ENCODE peak calls at places on chromosomes 4 and X, in eight cellular contexts. U, M, T, L, O, D, C and Q are unnamed samples.

GRCh38 chrX:70352473-70352872 is 62.6 kb downstream of the KIF4A start:
- DNase-seq in O (no peak), M (no peak), U (no peak), L (no peak), D (no peak), C (no peak), T (no peak), Q (no peak)

GRCh38 chrX:131778269-131779218 is 234.7 kb downstream of the OR13H1 start:
- DNase-seq in T (peak; percentile 58), O (no peak), L (peak; percentile 56), D (no peak), M (no peak), C (no peak), U (no peak), Q (no peak)

GRCh38 chrX:67384403-67384802 is 159.4 kb upstream of the AR start:
- DNase-seq in M (no peak), D (no peak), O (no peak), L (no peak), T (no peak), C (no peak), U (no peak), Q (no peak)

GRCh38 chrX:141791856-141792255 is 46.3 kb upstream of the MAGEC3 start:
- DNase-seq in C (no peak), D (no peak), T (no peak), M (no peak), O (no peak), L (no peak), U (no peak), Q (no peak)

GRCh38 chrX:21745756-21746155 is 12.2 kb downstream of the SMPX start:
- DNase-seq in M (no peak), O (no peak), L (no peak), U (peak; percentile 1), D (no peak), C (peak; percentile 7), T (no peak), Q (peak; percentile 27)

GRCh38 chr4:180665481-180665880 is 1577.7 kb upstream of the TENM3 start:
- DNase-seq in O (no peak), C (no peak), D (no peak), M (no peak), T (no peak), U (peak; percentile 6), L (peak; percentile 3), Q (peak; percentile 91)

GRCh38 chrX:139113682-139114081 is 402.2 kb upstream of the FGF13 start:
- DNase-seq in D (no peak), L (peak; percentile 42), M (no peak), O (no peak), C (no peak), U (no peak), T (no peak), Q (no peak)

GRCh38 chrX:106404512-106404911 is 207.3 kb upstream of the RADX start:
- DNase-seq in D (no peak), L (no peak), U (no peak), O (no peak), M (no peak), C (no peak), T (no peak), Q (no peak)

GRCh38 chr4:46931981-46932380 is 22.9 kb upstream of the COX7B2 start:
- DNase-seq in L (peak; percentile 45), M (no peak), D (no peak), U (no peak), T (peak; percentile 18), C (peak; percentile 26), O (peak; percentile 3), Q (peak; percentile 4)

GRCh38 chrX:125137521-125137920 is 182.2 kb upstream of the TEX13C start:
- DNase-seq in M (no peak), C (no peak), T (no peak), O (no peak), D (no peak), U (no peak), L (no peak), Q (no peak)

GRCh38 chrX:130055103-130055502 is 55.2 kb downstream of the ELF4 start:
- DNase-seq in T (no peak), L (peak; percentile 72), M (no peak), U (no peak), D (no peak), O (no peak), C (no peak), Q (no peak)

GRCh38 chr4:3495341-3495975 is 32.4 kb downstream of the DOK7 start:
- DNase-seq in O (no peak), T (no peak), D (no peak), C (no peak), M (no peak), L (no peak), U (no peak), Q (no peak)

GRCh38 chr4:54783402-54784110 is 125.8 kb downstream of the KIT start:
- DNase-seq in C (no peak), T (no peak), U (no peak), D (no peak), L (no peak), M (no peak), O (peak; percentile 17), Q (no peak)

GRCh38 chrX:19549838-19550237 is 34.5 kb upstream of the MAP3K15 start:
- DNase-seq in C (no peak), M (no peak), O (no peak), T (no peak), D (no peak), L (no peak), U (no peak), Q (no peak)

GRCh38 chr4:18167831-18168230 is 146.3 kb upstream of the LCORL start:
- DNase-seq in D (no peak), T (no peak), O (no peak), L (no peak), U (no peak), C (no peak), M (no peak), Q (no peak)

GRCh38 chrX:38991656-38992558 is 190.6 kb downstream of the MID1IP1 start:
- DNase-seq in U (no peak), L (no peak), M (no peak), T (no peak), D (no peak), C (no peak), O (no peak), Q (no peak)

GRCh38 chr4:37767019-37767418 is 59.5 kb upstream of the PGM2 start:
- DNase-seq in D (no peak), L (no peak), O (no peak), M (no peak), T (no peak), U (no peak), C (no peak), Q (no peak)

GRCh38 chrX:124690495-124690894 is 344.1 kb downstream of the SH2D1A start:
- DNase-seq in C (no peak), L (no peak), U (no peak), M (no peak), T (no peak), D (no peak), O (no peak), Q (no peak)

GRCh38 chr4:37358748-37359147 is 114.2 kb downstream of the NWD2 start:
- DNase-seq in U (no peak), C (no peak), M (no peak), O (no peak), D (no peak), T (no peak), L (no peak), Q (no peak)

GRCh38 chrX:37420756-37421155 is 71.6 kb downstream of the PRRG1 start:
- DNase-seq in C (no peak), U (no peak), T (no peak), D (no peak), O (no peak), L (peak; percentile 4), M (no peak), Q (no peak)

GRCh38 chr4:67483868-67484602 is 61.3 kb downstream of the CENPC start:
- DNase-seq in L (peak; percentile 69), D (no peak), M (no peak), C (no peak), O (no peak), T (no peak), U (peak; percentile 24), Q (no peak)

GRCh38 chr4:8108261-8108660 is 50.4 kb downstream of the ABLIM2 start:
- DNase-seq in L (no peak), T (no peak), D (no peak), O (no peak), C (no peak), M (no peak), U (no peak), Q (peak; percentile 76)

GRCh38 chrX:13985697-13986435 is 43.8 kb downstream of the GEMIN8 start:
- DNase-seq in C (no peak), M (no peak), O (no peak), L (no peak), D (no peak), T (no peak), U (no peak), Q (no peak)

GRCh38 chrX:25925956-25926355 is 212.2 kb upstream of the MAGEB18 start:
- DNase-seq in U (no peak), O (no peak), D (no peak), L (peak; percentile 8), T (no peak), C (no peak), M (no peak), Q (no peak)

GRCh38 chrX:27987862-27988646 is 6.8 kb upstream of the DCAF8L1 start:
- DNase-seq in D (no peak), T (no peak), O (peak; percentile 5), L (no peak), C (no peak), M (no peak), U (no peak), Q (no peak)

GRCh38 chr4:74539043-74539790 is 94.3 kb downstream of the AREG start:
- DNase-seq in D (no peak), L (peak; percentile 53), M (no peak), C (no peak), O (peak; percentile 39), U (no peak), T (no peak), Q (no peak)

GRCh38 chrX:76971393-76972376 is 475.5 kb upstream of the FGF16 start:
- DNase-seq in U (no peak), C (no peak), M (no peak), O (no peak), T (no peak), L (no peak), D (no peak), Q (no peak)

GRCh38 chr4:149987330-149987751 is 90.9 kb upstream of the DCLK2 start:
- DNase-seq in C (no peak), L (no peak), M (no peak), D (no peak), T (peak; percentile 8), O (no peak), U (peak; percentile 22), Q (no peak)

GRCh38 chr4:6885953-6886557 is 23.6 kb upstream of the TBC1D14 start:
- DNase-seq in C (peak; percentile 70), L (peak; percentile 85), U (peak; percentile 14), M (no peak), T (peak; percentile 36), D (no peak), O (no peak), Q (no peak)

GRCh38 chr4:184802203-184803015 is 23.4 kb downstream of the ACSL1 start:
- DNase-seq in O (no peak), D (no peak), M (no peak), U (peak; percentile 41), L (peak; percentile 22), C (no peak), T (no peak), Q (no peak)

GRCh38 chr4:139635966-139636365 is 29.7 kb upstream of the MGST2 start:
- DNase-seq in T (no peak), L (no peak), C (no peak), U (no peak), D (no peak), O (no peak), M (no peak), Q (peak; percentile 7)

GRCh38 chr4:159105063-159105414 is 2.2 kb downstream of the RAPGEF2 start:
- DNase-seq in T (no peak), M (no peak), O (no peak), D (no peak), U (no peak), C (no peak), L (peak; percentile 73), Q (no peak)

GRCh38 chr4:101065935-101066485 is 281.3 kb downstream of the PPP3CA start:
- DNase-seq in U (no peak), T (no peak), L (no peak), C (no peak), M (no peak), D (no peak), O (no peak), Q (no peak)

GRCh38 chr4:185106353-185106752 is 36.7 kb upstream of the SLC25A4 start:
- DNase-seq in M (no peak), T (no peak), C (no peak), L (no peak), O (no peak), D (no peak), U (no peak), Q (no peak)